ENCODE peak calls at places on chromosomes 5 and 9, in four cellular contexts. One of them, this sample, is unnamed.

GRCh38 chr9:133658442-133659431 is 22.6 kb downstream of the DBH start:
- DNase-seq in hepatocyte: peak; percentile 83
- DNase-seq in transverse colon: peak; percentile 45
- DNase-seq in CD8-positive, alpha-beta T cell: no peak
- DNase-seq in this sample: no peak

GRCh38 chr5:9058161-9058560 is 487.7 kb downstream of the SEMA5A start:
- DNase-seq in hepatocyte: no peak
- DNase-seq in transverse colon: no peak
- DNase-seq in CD8-positive, alpha-beta T cell: no peak
- DNase-seq in this sample: no peak

GRCh38 chr5:153147891-153148623 is 342.4 kb upstream of the GRIA1 start:
- DNase-seq in hepatocyte: peak; percentile 79
- DNase-seq in transverse colon: no peak
- DNase-seq in CD8-positive, alpha-beta T cell: no peak
- DNase-seq in this sample: no peak

GRCh38 chr5:78569441-78569840 is 79.1 kb downstream of the LHFPL2 start:
- DNase-seq in hepatocyte: peak; percentile 73
- DNase-seq in transverse colon: peak; percentile 18
- DNase-seq in CD8-positive, alpha-beta T cell: no peak
- DNase-seq in this sample: no peak

GRCh38 chr5:66891184-66891925 is 295.2 kb downstream of the MAST4 start:
- DNase-seq in hepatocyte: peak; percentile 12
- DNase-seq in transverse colon: peak; percentile 12
- DNase-seq in CD8-positive, alpha-beta T cell: no peak
- DNase-seq in this sample: no peak

GRCh38 chr9:115208503-115208902 is 90.5 kb upstream of the TNC start:
- DNase-seq in hepatocyte: no peak
- DNase-seq in transverse colon: no peak
- DNase-seq in CD8-positive, alpha-beta T cell: no peak
- DNase-seq in this sample: no peak

GRCh38 chr5:56447232-56447631 is 214.1 kb upstream of the ANKRD55 start:
- DNase-seq in hepatocyte: peak; percentile 80
- DNase-seq in transverse colon: peak; percentile 12
- DNase-seq in CD8-positive, alpha-beta T cell: no peak
- DNase-seq in this sample: no peak

GRCh38 chr9:113648048-113648447 is 184.5 kb downstream of the RGS3 start:
- DNase-seq in hepatocyte: no peak
- DNase-seq in transverse colon: no peak
- DNase-seq in CD8-positive, alpha-beta T cell: no peak
- DNase-seq in this sample: no peak

GRCh38 chr5:104344809-104345512 is 782.4 kb upstream of the NUDT12 start:
- DNase-seq in hepatocyte: no peak
- DNase-seq in transverse colon: no peak
- DNase-seq in CD8-positive, alpha-beta T cell: no peak
- DNase-seq in this sample: no peak

GRCh38 chr5:154371687-154372086 is 74.1 kb upstream of the SAP30L start:
- DNase-seq in hepatocyte: peak; percentile 46
- DNase-seq in transverse colon: no peak
- DNase-seq in CD8-positive, alpha-beta T cell: no peak
- DNase-seq in this sample: no peak

GRCh38 chr5:41763096-41763495 is 107.1 kb downstream of the OXCT1 start:
- DNase-seq in hepatocyte: no peak
- DNase-seq in transverse colon: no peak
- DNase-seq in CD8-positive, alpha-beta T cell: no peak
- DNase-seq in this sample: no peak

GRCh38 chr5:74642543-74642863 is 2.0 kb upstream of the ENC1 start:
- DNase-seq in hepatocyte: no peak
- DNase-seq in transverse colon: no peak
- DNase-seq in CD8-positive, alpha-beta T cell: no peak
- DNase-seq in this sample: no peak

GRCh38 chr9:98869866-98870265 is 62.4 kb downstream of the GALNT12 start:
- DNase-seq in hepatocyte: no peak
- DNase-seq in transverse colon: no peak
- DNase-seq in CD8-positive, alpha-beta T cell: no peak
- DNase-seq in this sample: no peak

GRCh38 chr9:129757045-129757444 is 4.2 kb upstream of the PTGES start:
- DNase-seq in hepatocyte: no peak
- DNase-seq in transverse colon: no peak
- DNase-seq in CD8-positive, alpha-beta T cell: no peak
- DNase-seq in this sample: no peak

GRCh38 chr9:130128782-130129424 is 43.3 kb upstream of the NCS1 start:
- DNase-seq in hepatocyte: peak; percentile 65
- DNase-seq in transverse colon: peak; percentile 39
- DNase-seq in CD8-positive, alpha-beta T cell: peak; percentile 54
- DNase-seq in this sample: peak; percentile 89

GRCh38 chr5:127517110-127517479 is 345 bp upstream of the PRRC1 start:
- DNase-seq in hepatocyte: no peak
- DNase-seq in transverse colon: no peak
- DNase-seq in CD8-positive, alpha-beta T cell: no peak
- DNase-seq in this sample: no peak

GRCh38 chr9:135474915-135475314 is 4.7 kb upstream of the PPP1R26 start:
- DNase-seq in hepatocyte: peak; percentile 57
- DNase-seq in transverse colon: no peak
- DNase-seq in CD8-positive, alpha-beta T cell: no peak
- DNase-seq in this sample: no peak

GRCh38 chr5:127878174-127878750 is 175.1 kb downstream of the CCDC192 start:
- DNase-seq in hepatocyte: peak; percentile 59
- DNase-seq in transverse colon: peak; percentile 75
- DNase-seq in CD8-positive, alpha-beta T cell: no peak
- DNase-seq in this sample: no peak

GRCh38 chr5:35990524-35990923 is 666 bp downstream of the UGT3A1 start:
- DNase-seq in hepatocyte: no peak
- DNase-seq in transverse colon: no peak
- DNase-seq in CD8-positive, alpha-beta T cell: no peak
- DNase-seq in this sample: no peak

GRCh38 chr5:110338336-110339083 is 388.0 kb downstream of the TMEM232 start:
- DNase-seq in hepatocyte: peak; percentile 6
- DNase-seq in transverse colon: no peak
- DNase-seq in CD8-positive, alpha-beta T cell: no peak
- DNase-seq in this sample: no peak

GRCh38 chr5:172533399-172534228 is 79.3 kb upstream of the SH3PXD2B start:
- DNase-seq in hepatocyte: no peak
- DNase-seq in transverse colon: no peak
- DNase-seq in CD8-positive, alpha-beta T cell: no peak
- DNase-seq in this sample: no peak

GRCh38 chr9:79665383-79665782 is 93.6 kb downstream of the TLE4 start:
- DNase-seq in hepatocyte: no peak
- DNase-seq in transverse colon: no peak
- DNase-seq in CD8-positive, alpha-beta T cell: no peak
- DNase-seq in this sample: no peak

GRCh38 chr5:14143843-14144585 is 872 bp downstream of the TRIO start:
- DNase-seq in hepatocyte: peak; percentile 72
- DNase-seq in transverse colon: peak; percentile 51
- DNase-seq in CD8-positive, alpha-beta T cell: peak; percentile 23
- DNase-seq in this sample: peak; percentile 22

GRCh38 chr9:115137511-115137910 is 19.6 kb upstream of the TNC start:
- DNase-seq in hepatocyte: peak; percentile 41
- DNase-seq in transverse colon: no peak
- DNase-seq in CD8-positive, alpha-beta T cell: no peak
- DNase-seq in this sample: no peak

GRCh38 chr5:64790210-64790609 is 21.5 kb downstream of the CWC27 start:
- DNase-seq in hepatocyte: no peak
- DNase-seq in transverse colon: no peak
- DNase-seq in CD8-positive, alpha-beta T cell: no peak
- DNase-seq in this sample: no peak

GRCh38 chr5:115295775-115296129 is 702 bp downstream of the CCDC112 start:
- DNase-seq in hepatocyte: no peak
- DNase-seq in transverse colon: no peak
- DNase-seq in CD8-positive, alpha-beta T cell: no peak
- DNase-seq in this sample: no peak

GRCh38 chr9:130368631-130369103 is 76.1 kb upstream of the ASS1 start:
- DNase-seq in hepatocyte: no peak
- DNase-seq in transverse colon: no peak
- DNase-seq in CD8-positive, alpha-beta T cell: no peak
- DNase-seq in this sample: no peak

GRCh38 chr5:93188876-93189485 is 392.0 kb downstream of the NR2F1-AS1 start:
- DNase-seq in hepatocyte: no peak
- DNase-seq in transverse colon: no peak
- DNase-seq in CD8-positive, alpha-beta T cell: no peak
- DNase-seq in this sample: no peak

GRCh38 chr5:148970876-148971275 is 92.0 kb downstream of the SH3TC2 start:
- DNase-seq in hepatocyte: no peak
- DNase-seq in transverse colon: no peak
- DNase-seq in CD8-positive, alpha-beta T cell: no peak
- DNase-seq in this sample: no peak

GRCh38 chr9:115746496-115746895 is 407.1 kb upstream of the PAPPA start:
- DNase-seq in hepatocyte: no peak
- DNase-seq in transverse colon: no peak
- DNase-seq in CD8-positive, alpha-beta T cell: no peak
- DNase-seq in this sample: no peak

GRCh38 chr9:73919712-73920111 is 577.4 kb upstream of the RORB start:
- DNase-seq in hepatocyte: no peak
- DNase-seq in transverse colon: no peak
- DNase-seq in CD8-positive, alpha-beta T cell: no peak
- DNase-seq in this sample: no peak

GRCh38 chr5:36606437-36607113 is at the start of gene SLC1A3:
- DNase-seq in hepatocyte: peak; percentile 79
- DNase-seq in transverse colon: peak; percentile 22
- DNase-seq in CD8-positive, alpha-beta T cell: no peak
- DNase-seq in this sample: no peak

GRCh38 chr5:154686490-154686889 is 68.7 kb upstream of the LARP1 start:
- DNase-seq in hepatocyte: no peak
- DNase-seq in transverse colon: no peak
- DNase-seq in CD8-positive, alpha-beta T cell: no peak
- DNase-seq in this sample: no peak

DNA sequence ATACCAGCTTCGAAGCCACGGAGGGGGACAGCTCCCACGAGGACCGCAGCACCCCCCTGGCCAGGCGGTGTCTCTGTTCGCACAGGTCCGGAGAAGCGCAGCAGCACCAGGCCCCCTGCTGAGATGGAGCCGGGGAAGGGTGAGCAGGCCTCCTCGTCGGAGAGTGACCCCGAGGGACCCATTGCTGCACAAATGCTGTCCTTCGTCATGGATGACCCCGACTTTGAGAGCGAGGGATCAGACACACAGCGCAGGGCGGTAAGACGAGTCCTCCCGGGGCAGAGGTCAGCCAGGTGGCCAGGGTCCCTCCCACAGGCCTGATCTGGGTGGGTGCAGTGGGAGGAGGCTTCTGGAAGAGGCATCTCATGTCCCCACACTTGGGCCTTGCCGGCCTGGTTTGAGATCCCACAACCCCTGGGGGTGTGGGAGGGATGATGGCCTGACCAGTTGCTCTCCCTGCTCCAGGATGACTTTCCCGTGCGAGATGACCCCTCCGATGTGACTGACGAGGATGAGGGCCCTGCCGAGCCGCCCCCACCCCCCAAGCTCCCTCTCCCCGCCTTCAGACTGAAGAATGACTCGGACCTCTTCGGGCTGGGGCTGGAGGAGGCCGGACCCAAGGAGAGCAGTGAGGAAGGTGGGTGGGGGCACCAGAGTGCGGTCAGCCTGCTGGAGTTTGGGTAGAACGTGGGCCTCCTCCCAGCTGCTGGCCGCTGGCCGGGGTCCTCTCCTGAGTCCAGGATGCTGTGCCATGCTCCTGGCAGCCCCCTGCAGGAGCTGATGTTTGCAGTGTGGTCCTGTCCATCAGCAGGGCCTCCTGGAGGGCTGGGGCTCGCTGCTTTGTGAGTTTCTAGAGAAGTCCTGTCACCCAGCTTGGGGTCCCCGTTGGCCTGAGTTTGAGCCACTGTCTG is 2.8 kb upstream of the AJM1 start:
- DNase-seq in hepatocyte: no peak
- DNase-seq in transverse colon: no peak
- DNase-seq in CD8-positive, alpha-beta T cell: no peak
- DNase-seq in this sample: no peak
- H3K27ac ChIP-seq in hepatocyte: peak overlapping the region; percentile 84
- H3K27ac ChIP-seq in transverse colon: peak overlapping the region; percentile 89
- H3K27ac ChIP-seq in CD8-positive, alpha-beta T cell: no peak overlapping the region
- H3K27ac ChIP-seq in this sample: no peak overlapping the region

GRCh38 chr9:116777116-116777515 is 90.0 kb downstream of the TRIM32 start:
- DNase-seq in hepatocyte: no peak
- DNase-seq in transverse colon: no peak
- DNase-seq in CD8-positive, alpha-beta T cell: no peak
- DNase-seq in this sample: no peak

GRCh38 chr9:116774421-116774820 is 87.3 kb downstream of the TRIM32 start:
- DNase-seq in hepatocyte: no peak
- DNase-seq in transverse colon: no peak
- DNase-seq in CD8-positive, alpha-beta T cell: no peak
- DNase-seq in this sample: no peak
- H3K27me3 ChIP-seq in hepatocyte: peaks cover 17% of the 10 kb centered on the region
- H3K27me3 ChIP-seq in transverse colon: no peaks in the 10 kb centered on the region
- H3K27me3 ChIP-seq in CD8-positive, alpha-beta T cell: no peaks in the 10 kb centered on the region
- H3K27me3 ChIP-seq in this sample: no peaks in the 10 kb centered on the region

DNA sequence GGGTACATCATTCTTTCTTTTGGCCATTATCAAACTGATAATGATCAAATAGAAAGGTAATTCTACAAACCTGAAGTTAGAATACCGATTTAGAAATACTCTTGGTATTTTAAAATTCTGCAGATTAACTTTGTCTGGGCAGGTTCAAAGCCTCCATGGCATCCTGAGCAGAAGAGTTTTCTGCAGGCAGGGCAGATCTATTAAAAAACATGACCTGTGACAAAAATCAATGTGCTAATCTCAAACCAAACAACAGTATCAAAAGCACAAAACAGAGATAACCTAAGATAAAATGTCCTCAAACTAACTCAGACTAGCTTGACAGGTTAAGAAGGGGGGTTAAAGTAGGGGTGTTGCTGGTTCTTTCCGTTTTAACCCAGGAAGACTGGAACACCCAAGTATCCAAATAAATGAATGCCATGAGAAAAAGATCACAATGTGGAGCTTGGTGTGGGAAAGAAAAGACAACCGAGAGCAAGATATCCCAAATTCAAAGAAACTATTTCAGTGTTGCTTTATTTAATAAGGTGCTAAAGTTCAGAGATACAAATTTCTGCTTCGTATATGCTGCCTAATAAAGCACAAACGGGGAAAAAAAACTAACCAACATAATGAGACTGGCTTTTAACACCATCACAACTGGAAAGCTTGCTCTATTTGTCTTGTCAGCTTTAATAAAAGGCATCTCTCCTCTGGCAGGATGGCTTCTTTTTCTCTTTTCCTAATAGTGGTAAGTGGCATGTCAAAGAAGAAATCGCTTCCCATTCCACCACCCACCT is 2.4 kb downstream of the EFNA5 start:
- DNase-seq in hepatocyte: no peak
- DNase-seq in transverse colon: no peak
- DNase-seq in CD8-positive, alpha-beta T cell: no peak
- DNase-seq in this sample: no peak
- H3K27ac ChIP-seq in hepatocyte: peak overlapping the region; percentile 61
- H3K27ac ChIP-seq in transverse colon: no peak overlapping the region
- H3K27ac ChIP-seq in CD8-positive, alpha-beta T cell: no peak overlapping the region
- H3K27ac ChIP-seq in this sample: no peak overlapping the region

GRCh38 chr5:139677404-139678282 is 29.5 kb downstream of the CXXC5 start:
- DNase-seq in hepatocyte: no peak
- DNase-seq in transverse colon: no peak
- DNase-seq in CD8-positive, alpha-beta T cell: no peak
- DNase-seq in this sample: no peak

GRCh38 chr5:139676406-139676805 is 28.3 kb downstream of the CXXC5 start:
- DNase-seq in hepatocyte: no peak
- DNase-seq in transverse colon: no peak
- DNase-seq in CD8-positive, alpha-beta T cell: no peak
- DNase-seq in this sample: no peak

GRCh38 chr5:139675213-139675612 is 27.1 kb downstream of the CXXC5 start:
- DNase-seq in hepatocyte: no peak
- DNase-seq in transverse colon: no peak
- DNase-seq in CD8-positive, alpha-beta T cell: no peak
- DNase-seq in this sample: no peak

GRCh38 chr5:139676951-139677367 is 28.8 kb downstream of the CXXC5 start:
- DNase-seq in hepatocyte: no peak
- DNase-seq in transverse colon: no peak
- DNase-seq in CD8-positive, alpha-beta T cell: no peak
- DNase-seq in this sample: no peak

GRCh38 chr5:139675825-139676224 is 27.7 kb downstream of the CXXC5 start:
- DNase-seq in hepatocyte: no peak
- DNase-seq in transverse colon: no peak
- DNase-seq in CD8-positive, alpha-beta T cell: no peak
- DNase-seq in this sample: no peak
- H3K27me3 ChIP-seq in hepatocyte: no peaks in the 10 kb centered on the region
- H3K27me3 ChIP-seq in transverse colon: no peaks in the 10 kb centered on the region
- H3K27me3 ChIP-seq in CD8-positive, alpha-beta T cell: no peaks in the 10 kb centered on the region
- H3K27me3 ChIP-seq in this sample: no peaks in the 10 kb centered on the region

This sample was measured in CD4-positive, alpha-beta memory T cell.